ENCODE peak calls at places on chromosomes 3 and 15, in five cellular contexts. K, U, O, Z and F are unnamed samples.

GRCh38 chr3:42101048-42101447 is 9.9 kb downstream of the TRAK1 start:
- DNase-seq in O (no peak), U (peak; percentile 71), K (no peak), Z (peak; percentile 45), F (peak; percentile 57)

GRCh38 chr3:100602506-100603444 is 6.6 kb upstream of the ADGRG7 start:
- DNase-seq in U (no peak), Z (no peak), O (no peak), K (no peak), F (no peak)

GRCh38 chr15:41577863-41578735 is 19.1 kb downstream of the TYRO3 start:
- DNase-seq in Z (no peak), K (no peak), U (no peak), O (no peak), F (no peak)

GRCh38 chr3:120147072-120147871 is 53.0 kb upstream of the GSK3B start:
- DNase-seq in K (no peak), U (no peak), O (peak; percentile 46), Z (no peak), F (no peak)

GRCh38 chr3:11212301-11212613 is 58.0 kb downstream of the HRH1 start:
- DNase-seq in O (no peak), K (no peak), U (no peak), Z (no peak), F (no peak)

GRCh38 chr3:132682201-132682600 is 22.1 kb downstream of the UBA5 start:
- DNase-seq in Z (no peak), O (no peak), K (no peak), U (no peak), F (no peak)

GRCh38 chr15:95277266-95277665 is 1045.9 kb downstream of the MCTP2 start:
- DNase-seq in K (no peak), U (no peak), Z (no peak), O (no peak), F (no peak)

GRCh38 chr3:123419850-123420292 is 29.0 kb downstream of the ADCY5 start:
- DNase-seq in O (no peak), Z (peak; percentile 77), U (no peak), K (no peak), F (no peak)

GRCh38 chr15:45871121-45871855 is 236.5 kb downstream of the SQOR start:
- DNase-seq in Z (no peak), K (peak; percentile 40), U (no peak), O (peak; percentile 31), F (no peak)

GRCh38 chr15:67819636-67820035 is 5.7 kb upstream of the SKOR1 start:
- DNase-seq in U (no peak), O (no peak), Z (no peak), K (no peak), F (no peak)

GRCh38 chr3:120182613-120183524 is 88.6 kb upstream of the GSK3B start:
- DNase-seq in K (peak; percentile 19), U (no peak), Z (no peak), O (no peak), F (no peak)

GRCh38 chr3:153625506-153625905 is 463.5 kb downstream of the RAP2B start:
- DNase-seq in Z (no peak), U (no peak), K (no peak), O (no peak), F (no peak)

GRCh38 chr3:153621988-153622387 is 460.0 kb downstream of the RAP2B start:
- DNase-seq in U (no peak), Z (no peak), K (no peak), O (no peak), F (no peak)

GRCh38 chr3:153623834-153624233 is 461.8 kb downstream of the RAP2B start:
- DNase-seq in Z (no peak), K (no peak), O (no peak), U (no peak), F (no peak)

GRCh38 chr3:153626158-153626557 is 464.1 kb downstream of the RAP2B start:
- DNase-seq in O (no peak), Z (no peak), K (no peak), U (no peak), F (no peak)

GRCh38 chr3:153624310-153625030 is 462.4 kb downstream of the RAP2B start:
- DNase-seq in K (no peak), Z (no peak), O (no peak), U (no peak), F (no peak)
- H3K4me3 ChIP-seq in K (no peak overlapping the region), Z (no peak overlapping the region), O (no peak overlapping the region), U (no peak overlapping the region), F (no peak overlapping the region)

DNA sequence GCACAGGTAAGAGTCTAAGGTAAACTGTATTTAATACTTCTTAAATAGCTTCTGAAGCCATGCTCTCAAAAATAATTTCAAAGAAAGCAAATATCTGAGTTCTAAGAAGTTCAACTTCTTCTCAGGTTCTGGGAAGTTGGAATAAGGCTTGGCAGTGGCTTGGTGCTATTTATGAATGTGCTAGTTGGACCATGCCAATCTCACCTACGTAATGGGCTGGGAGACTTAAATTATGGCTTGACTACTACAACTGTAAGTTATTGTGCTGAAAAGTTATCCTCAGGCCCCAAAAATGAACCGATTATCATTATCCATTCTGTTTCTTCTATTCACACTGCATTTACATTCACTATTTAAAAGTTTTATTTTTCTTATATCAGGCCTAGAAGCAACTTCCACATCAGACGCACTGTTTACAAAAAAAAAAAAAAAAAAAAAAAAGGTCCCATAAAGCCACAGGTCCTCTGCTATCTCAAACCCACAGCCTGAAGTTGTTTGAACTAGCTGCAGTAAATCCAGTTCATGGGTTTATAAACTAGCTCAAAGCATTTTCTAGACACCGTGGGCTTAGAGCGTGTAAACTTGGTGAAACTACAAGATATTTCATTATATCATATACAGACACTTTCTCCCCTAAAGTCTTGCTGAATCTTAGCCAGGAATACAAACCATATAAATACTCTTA is 3.4 kb downstream of the LRIG1 start:
- DNase-seq in K (no peak), U (no peak), Z (no peak), O (no peak), F (no peak)
- H3K4me3 ChIP-seq in K (no peak overlapping the region), U (peak overlapping the region; percentile 97), Z (peak overlapping the region; percentile 93), O (no peak overlapping the region), F (no peak overlapping the region)

GRCh38 chr3:121552797-121553196 is 7.0 kb upstream of the POLQ start:
- DNase-seq in K (no peak), O (no peak), Z (no peak), U (no peak), F (no peak)
- H3K4me3 ChIP-seq in K (no peak overlapping the region), O (no peak overlapping the region), Z (no peak overlapping the region), U (no peak overlapping the region), F (no peak overlapping the region)

GRCh38 chr3:136366289-136366688 is 116.1 kb downstream of the PCCB start:
- DNase-seq in O (no peak), Z (no peak), K (no peak), U (no peak), F (no peak)
- H3K4me3 ChIP-seq in O (no peak overlapping the region), Z (no peak overlapping the region), K (no peak overlapping the region), U (no peak overlapping the region), F (no peak overlapping the region)

GRCh38 chr3:47244531-47245100 is 38.0 kb downstream of the KIF9 start:
- DNase-seq in O (no peak), K (no peak), U (no peak), Z (no peak), F (no peak)

GRCh38 chr3:47245271-47245670 is 37.3 kb downstream of the KIF9 start:
- DNase-seq in Z (no peak), K (no peak), O (no peak), U (no peak), F (no peak)

GRCh38 chr3:47247131-47248064 is 35.2 kb downstream of the KIF9 start:
- DNase-seq in Z (no peak), K (no peak), U (no peak), O (no peak), F (no peak)

GRCh38 chr3:47251689-47252088 is 30.9 kb downstream of the KIF9 start:
- DNase-seq in O (no peak), Z (no peak), K (no peak), U (no peak), F (no peak)

DNA sequence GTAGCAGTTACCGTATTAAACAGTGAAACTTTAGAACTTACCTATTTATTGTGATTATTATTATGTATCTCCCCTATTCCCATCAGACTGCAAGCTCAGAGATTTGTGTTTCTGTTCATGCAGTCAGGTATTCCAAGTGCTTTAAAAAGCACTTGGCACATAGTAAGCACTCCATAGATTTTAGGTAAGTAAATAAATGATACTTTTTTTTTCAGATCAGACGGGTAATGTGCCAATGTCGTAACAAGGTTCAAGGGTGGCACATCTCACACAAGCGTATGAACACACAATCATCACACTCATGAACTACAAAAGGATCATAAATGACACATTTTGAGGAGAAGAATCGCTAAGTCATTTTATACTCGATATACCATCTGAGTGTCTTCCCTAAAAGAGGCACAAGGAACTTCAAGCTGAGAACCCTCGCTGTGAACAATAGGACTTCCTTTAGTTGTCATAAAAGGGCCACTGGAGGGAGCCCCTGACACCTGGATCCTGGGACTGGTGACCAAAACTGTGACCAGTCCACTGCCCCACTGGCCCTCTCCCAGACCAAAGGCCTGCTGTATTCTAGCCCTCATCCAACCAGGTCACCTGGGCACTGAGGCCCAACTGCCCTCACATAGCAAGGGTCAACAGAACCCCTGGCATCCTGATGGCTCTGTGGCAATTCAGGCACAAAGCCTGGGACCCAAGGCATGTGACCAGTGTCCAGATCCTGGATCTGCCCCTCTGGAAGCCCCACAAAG is 32.1 kb downstream of the KIF9 start:
- DNase-seq in K (no peak), O (peak; percentile 15), Z (peak; percentile 27), U (peak; percentile 66), F (no peak)
- H3K4me3 ChIP-seq in K (no peak overlapping the region), O (no peak overlapping the region), Z (no peak overlapping the region), U (no peak overlapping the region), F (no peak overlapping the region)

DNA sequence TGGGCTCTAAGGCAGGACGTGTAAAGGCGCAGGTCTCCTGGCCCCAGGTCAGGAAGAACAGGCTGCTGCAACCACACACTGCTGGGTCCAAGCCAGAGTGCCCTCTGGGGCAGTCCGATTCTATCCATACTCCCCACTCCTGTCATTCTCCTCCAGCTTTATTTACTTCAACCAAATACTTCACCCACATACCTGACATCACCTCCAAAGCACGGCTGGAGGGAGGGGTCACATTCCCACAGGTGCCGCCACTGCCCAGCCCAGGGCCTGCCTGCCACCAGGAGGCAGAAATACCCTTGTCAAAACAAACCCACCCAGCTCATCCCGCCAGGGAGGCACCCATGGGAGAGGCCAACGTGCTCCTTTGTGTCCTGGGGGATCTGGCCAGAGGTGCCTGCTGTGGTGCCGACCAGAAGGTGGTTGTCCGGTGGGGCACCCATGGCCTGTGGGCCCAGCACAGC is 100.4 kb downstream of the DAPK2 start:
- DNase-seq in Z (no peak), O (no peak), U (no peak), K (no peak), F (no peak)
- H3K4me3 ChIP-seq in Z (no peak overlapping the region), O (no peak overlapping the region), U (no peak overlapping the region), K (no peak overlapping the region), F (no peak overlapping the region)

GRCh38 chr3:188156051-188156450 is 2.1 kb downstream of the LPP start:
- DNase-seq in U (no peak), K (no peak), Z (no peak), O (no peak), F (no peak)

GRCh38 chr3:188153949-188154757 is at the start of gene LPP:
- DNase-seq in Z (peak; percentile 82), U (peak; percentile 90), K (no peak), O (peak; percentile 85), F (no peak)

GRCh38 chr3:188152660-188153497 is 1.1 kb upstream of the LPP start:
- DNase-seq in K (no peak), O (peak; percentile 59), Z (no peak), U (peak; percentile 80), F (no peak)

GRCh38 chr3:188153498-188153948 is 434 bp upstream of the LPP start:
- DNase-seq in K (peak; percentile 88), U (peak; percentile 88), Z (peak; percentile 78), O (peak; percentile 83), F (no peak)

GRCh38 chr3:188154758-188155574 is 1.0 kb downstream of the LPP start:
- DNase-seq in U (no peak), K (no peak), Z (no peak), O (peak; percentile 49), F (no peak)
- H3K4me3 ChIP-seq in U (peak overlapping the region; percentile 80), K (peak overlapping the region; percentile 84), Z (peak overlapping the region; percentile 97), O (peak overlapping the region; percentile 61), F (peak overlapping the region; percentile 82)

GRCh38 chr3:73498764-73499622 is 125.7 kb downstream of the PDZRN3 start:
- DNase-seq in O (no peak), K (no peak), Z (peak; percentile 26), U (peak; percentile 45), F (no peak)
- H3K4me3 ChIP-seq in O (no peak overlapping the region), K (no peak overlapping the region), Z (no peak overlapping the region), U (no peak overlapping the region), F (no peak overlapping the region)